ENCODE peak calls at places on chromosomes 12 and 14, in eight cellular contexts. E, R, L, U, O, Q, M and C are unnamed samples.
A peak's percentile ranks its signal among the peaks of the same experiment; 100 is the strongest.

GRCh38 chr12:116708826-116709756 is 28.8 kb downstream of the SPRING1 start:
- DNase-seq in E (peak; percentile 46), O (peak; percentile 86), R (peak; percentile 76), Q (peak; percentile 39), L (peak; percentile 58), M (peak; percentile 71), U (peak; percentile 42), C (no peak)

GRCh38 chr12:128852885-128853284 is 393 bp upstream of the GLT1D1 start:
- DNase-seq in L (no peak), M (no peak), Q (no peak), E (no peak), R (no peak), U (no peak), O (no peak), C (no peak)

GRCh38 chr14:99560946-99561683 is 42.9 kb downstream of the CCDC85C start:
- DNase-seq in R (no peak), U (no peak), Q (no peak), L (no peak), E (no peak), O (peak; percentile 52), M (no peak), C (no peak)

GRCh38 chr12:53056296-53056695 is 6.4 kb downstream of the TNS2 start:
- DNase-seq in O (no peak), M (no peak), R (no peak), Q (no peak), E (no peak), L (no peak), U (no peak), C (no peak)

GRCh38 chr14:61730756-61731373 is 31.4 kb upstream of the SNAPC1 start:
- DNase-seq in R (no peak), O (peak; percentile 68), L (no peak), U (no peak), Q (no peak), M (no peak), E (no peak), C (no peak)

GRCh38 chr14:92988786-92989755 is 66.1 kb downstream of the CHGA start:
- DNase-seq in Q (no peak), R (no peak), L (no peak), E (no peak), U (no peak), O (no peak), M (no peak), C (peak; percentile 18)

GRCh38 chr12:75955251-75955650 is 76.3 kb downstream of the PHLDA1 start:
- DNase-seq in E (no peak), O (no peak), R (no peak), U (no peak), L (no peak), M (no peak), Q (peak; percentile 33), C (no peak)

GRCh38 chr14:53055003-53055402 is 98.1 kb downstream of the DDHD1 start:
- DNase-seq in M (peak; percentile 18), E (peak; percentile 40), L (peak; percentile 72), O (peak; percentile 78), Q (peak; percentile 57), U (peak; percentile 35), R (peak; percentile 53), C (peak; percentile 32)

GRCh38 chr14:106287506-106287905 is 761.1 kb downstream of the TMEM121 start:
- DNase-seq in O (no peak), Q (no peak), R (no peak), M (no peak), E (no peak), U (no peak), L (no peak), C (no peak)

GRCh38 chr14:55800443-55800842 is 220.4 kb downstream of the KTN1 start:
- DNase-seq in Q (no peak), R (no peak), L (no peak), O (no peak), U (no peak), M (no peak), E (no peak), C (no peak)

GRCh38 chr12:48695859-48696258 is 13.8 kb upstream of the KANSL2 start:
- DNase-seq in U (no peak), O (no peak), E (no peak), L (no peak), Q (no peak), R (no peak), M (no peak), C (no peak)

GRCh38 chr12:77062396-77062795 is 3.0 kb downstream of the E2F7 start:
- DNase-seq in U (no peak), M (no peak), R (no peak), O (no peak), E (no peak), Q (no peak), L (no peak), C (no peak)

GRCh38 chr12:759628-760027 is 7.2 kb downstream of the WNK1 start:
- DNase-seq in L (no peak), Q (no peak), M (no peak), O (no peak), E (no peak), R (no peak), U (no peak), C (no peak)

GRCh38 chr12:115661103-115661502 is 616.4 kb downstream of the MED13L start:
- DNase-seq in E (no peak), U (no peak), L (no peak), O (no peak), M (no peak), R (no peak), Q (no peak), C (no peak)

GRCh38 chr14:68961781-68962584 is 17.1 kb downstream of the ACTN1 start:
- DNase-seq in U (peak; percentile 35), Q (peak; percentile 93), E (peak; percentile 92), R (peak; percentile 68), M (no peak), L (peak; percentile 85), O (peak; percentile 93), C (no peak)

GRCh38 chr12:106288510-106289195 is 13.9 kb upstream of the TCP11L2 start:
- DNase-seq in Q (no peak), M (no peak), O (peak; percentile 97), L (peak; percentile 97), E (peak; percentile 93), R (no peak), U (no peak), C (no peak)

GRCh38 chr12:54723653-54724256 is 75.6 kb upstream of the DCD start:
- DNase-seq in E (no peak), O (peak; percentile 61), L (peak; percentile 11), R (peak; percentile 34), Q (peak; percentile 67), U (no peak), M (peak; percentile 64), C (no peak)

GRCh38 chr12:42059127-42059526 is 85.5 kb downstream of the GXYLT1 start:
- DNase-seq in L (no peak), E (no peak), O (no peak), U (no peak), M (no peak), Q (no peak), R (no peak), C (no peak)

GRCh38 chr12:98464155-98464554 is 51.2 kb upstream of the TMPO start:
- DNase-seq in Q (no peak), O (no peak), R (no peak), U (no peak), L (peak; percentile 31), E (peak; percentile 47), M (no peak), C (no peak)

GRCh38 chr14:71498151-71498734 is 434.0 kb upstream of the RGS6 start:
- DNase-seq in E (no peak), O (no peak), L (peak; percentile 78), M (no peak), R (no peak), Q (no peak), U (no peak), C (no peak)

GRCh38 chr14:88323086-88323519 is at the start of gene KCNK10:
- DNase-seq in L (no peak), R (peak; percentile 71), Q (no peak), U (no peak), M (no peak), O (no peak), E (peak; percentile 9), C (no peak)

GRCh38 chr12:45216983-45217485 is 1.1 kb downstream of the ANO6 start:
- DNase-seq in E (no peak), Q (no peak), U (no peak), R (no peak), M (no peak), O (peak; percentile 14), L (no peak), C (no peak)

GRCh38 chr12:29528161-29528560 is 30.7 kb upstream of the OVCH1 start:
- DNase-seq in U (no peak), L (no peak), O (no peak), R (no peak), Q (no peak), M (no peak), E (no peak), C (no peak)

DNA sequence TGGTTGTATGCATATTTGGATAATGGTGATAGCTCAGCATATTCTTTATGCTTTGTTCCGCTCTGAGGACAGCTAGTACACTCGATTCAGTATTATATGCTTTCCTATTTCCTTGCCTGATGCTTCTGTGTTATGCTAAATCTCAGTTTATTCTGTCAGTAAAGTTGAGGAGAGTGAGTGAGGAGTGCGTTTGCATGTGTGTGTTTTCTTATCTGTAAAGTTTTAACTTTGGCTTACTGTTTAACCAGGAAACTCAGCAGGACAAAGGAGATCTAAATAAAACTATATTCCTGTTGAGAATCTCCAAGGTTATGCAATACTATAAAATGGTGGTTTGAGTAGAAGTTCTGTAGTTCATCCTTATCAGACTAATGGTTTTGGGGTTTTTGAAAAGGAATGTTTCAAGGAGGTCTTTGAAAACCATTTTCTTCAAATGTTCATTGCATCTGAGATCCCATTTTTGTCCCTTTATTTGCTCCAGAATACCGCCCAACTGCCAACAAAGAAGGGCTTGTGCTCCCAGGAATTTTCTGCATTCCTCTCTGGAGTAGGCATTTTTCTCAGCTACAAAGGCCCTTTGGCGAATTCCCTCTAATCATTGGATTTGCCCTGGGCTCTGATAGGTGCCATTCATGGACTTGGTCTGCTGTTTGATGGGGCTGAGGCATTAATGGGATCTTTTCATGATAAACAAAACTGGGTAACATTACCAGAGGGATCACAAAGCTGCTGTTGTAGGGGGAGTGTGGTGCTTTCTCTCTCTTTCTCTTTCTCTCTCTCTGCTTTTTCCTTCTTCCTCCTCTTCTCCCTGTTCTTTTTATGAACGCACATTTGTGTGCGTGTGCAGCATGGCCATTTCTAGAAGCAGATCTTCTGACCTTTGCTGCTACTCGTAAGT is 71.7 kb downstream of the HMGA2 start:
- DNase-seq in O (peak; percentile 32), L (no peak), U (peak; percentile 84), Q (peak; percentile 88), E (no peak), R (peak; percentile 89), M (no peak), C (peak; percentile 44)
- H3K9ac ChIP-seq in O (no peak overlapping the region), L (no peak overlapping the region), U (no peak overlapping the region), Q (peak overlapping the region; percentile 25), E (no peak overlapping the region), R (peak overlapping the region; percentile 44), M (no peak overlapping the region), C (no peak overlapping the region)

GRCh38 chr14:89372156-89372555 is 44.9 kb downstream of the FOXN3 start:
- DNase-seq in M (no peak), O (no peak), Q (no peak), E (no peak), L (peak; percentile 66), R (no peak), U (no peak), C (no peak)
- H3K27ac ChIP-seq in M (no peak overlapping the region), O (no peak overlapping the region), Q (no peak overlapping the region), E (no peak overlapping the region), L (no peak overlapping the region), R (no peak overlapping the region), U (no peak overlapping the region), C (no peak overlapping the region)

GRCh38 chr12:122870163-122870842 is 25.6 kb downstream of the VPS37B start:
- DNase-seq in U (no peak), M (no peak), O (no peak), R (no peak), L (no peak), E (no peak), Q (no peak), C (no peak)
- H3K36me3 ChIP-seq in U (peaks cover 29% of the 10 kb centered on the region), M (peaks cover 4% of the 10 kb centered on the region), O (peaks cover 49% of the 10 kb centered on the region), R (no peaks in the 10 kb centered on the region), L (peaks cover 45% of the 10 kb centered on the region), E (peaks cover 32% of the 10 kb centered on the region), Q (no peaks in the 10 kb centered on the region), C (peaks cover 42% of the 10 kb centered on the region)

GRCh38 chr12:105229446-105229845 is 6.5 kb downstream of the APPL2 start:
- DNase-seq in E (no peak), O (no peak), L (peak; percentile 24), M (no peak), U (no peak), R (no peak), Q (peak; percentile 18), C (no peak)
- H3K9ac ChIP-seq in E (no peak overlapping the region), O (no peak overlapping the region), L (no peak overlapping the region), M (no peak overlapping the region), U (no peak overlapping the region), R (no peak overlapping the region), Q (no peak overlapping the region), C (no peak overlapping the region)